ENCODE peak calls at places on chromosomes 6 and 20, in eight cellular contexts. M is activated naive CD4-positive, alpha-beta T cell; G is C1 segment of cervical spinal cord; B is hepatic stellate cell; S is stimulated activated naive CD4-positive, alpha-beta T cell; E is naive thymus-derived CD8-positive, alpha-beta T cell; X is stimulated activated CD4-positive, alpha-beta T cell treated with anti-CD3 and anti-CD28 coated beads, Interleukin-2, amount 100 ng/mL, for 24 hours; I is CD8-positive, alpha-beta memory T cell. C is an unnamed sample.
A peak's percentile ranks its signal among the peaks of the same experiment; 100 is the strongest.

GRCh38 chr20:8642247-8642646 is 426.6 kb upstream of the PLCB4 start:
- DNase-seq in M (no peak), G (no peak), B (no peak), S (no peak), E (no peak), X (no peak), I (no peak), C (no peak)

GRCh38 chr6:16331328-16332174 is 93.2 kb downstream of the GMPR start:
- DNase-seq in M (peak; percentile 16), G (peak; percentile 2), B (peak; percentile 71), S (peak; percentile 23), E (peak; percentile 29), X (peak; percentile 77), I (peak; percentile 68), C (peak; percentile 79)

GRCh38 chr6:33323623-33323948 is 6.0 kb upstream of the ZBTB22 start:
- DNase-seq in M (no peak), G (no peak), B (no peak), S (no peak), E (no peak), X (no peak), I (no peak), C (no peak)

GRCh38 chr6:27608916-27609883 is 136.3 kb upstream of the ZNF184 start:
- DNase-seq in M (no peak), G (no peak), B (no peak), S (no peak), E (no peak), X (no peak), I (no peak), C (no peak)

GRCh38 chr6:145031001-145031400 is 704.3 kb downstream of the EPM2A start:
- DNase-seq in M (no peak), G (no peak), B (no peak), S (no peak), E (no peak), X (no peak), I (no peak), C (no peak)

GRCh38 chr6:109465772-109466171 is 10.2 kb upstream of the MICAL1 start:
- DNase-seq in M (no peak), G (no peak), B (no peak), S (no peak), E (no peak), X (no peak), I (no peak), C (no peak)

GRCh38 chr20:53763707-53764415 is 170.2 kb upstream of the ZNF217 start:
- DNase-seq in M (no peak), G (no peak), B (no peak), S (no peak), E (no peak), X (no peak), I (no peak), C (no peak)

GRCh38 chr6:141153563-141153962 is 979.2 kb upstream of the GJE1 start:
- DNase-seq in M (no peak), G (no peak), B (no peak), S (no peak), E (no peak), X (peak; percentile 30), I (no peak), C (no peak)

GRCh38 chr6:89118931-89119330 is 1.1 kb upstream of the SRSF12 start:
- DNase-seq in M (no peak), G (no peak), B (no peak), S (no peak), E (no peak), X (no peak), I (no peak), C (no peak)

GRCh38 chr20:43971233-43971632 is 56.6 kb downstream of the TOX2 start:
- DNase-seq in M (no peak), G (no peak), B (no peak), S (no peak), E (no peak), X (no peak), I (no peak), C (no peak)

GRCh38 chr6:32973144-32973854 is 4.9 kb downstream of the BRD2 start:
- DNase-seq in M (no peak), G (no peak), B (no peak), S (no peak), E (peak; percentile 77), X (peak; percentile 53), I (peak; percentile 84), C (peak; percentile 30)

GRCh38 chr20:59580208-59580980 is 23.9 kb upstream of the PHACTR3 start:
- DNase-seq in M (no peak), G (no peak), B (no peak), S (no peak), E (no peak), X (no peak), I (no peak), C (no peak)

GRCh38 chr20:59776626-59777320 is 156.7 kb downstream of the SYCP2 start:
- DNase-seq in M (no peak), G (no peak), B (no peak), S (no peak), E (no peak), X (peak; percentile 6), I (no peak), C (no peak)

GRCh38 chr20:17530716-17531536 is at the start of gene BFSP1:
- DNase-seq in M (no peak), G (no peak), B (peak; percentile 53), S (no peak), E (no peak), X (peak; percentile 38), I (peak; percentile 55), C (peak; percentile 60)

GRCh38 chr20:37920270-37920669 is 17.3 kb downstream of the VSTM2L start:
- DNase-seq in M (no peak), G (no peak), B (no peak), S (no peak), E (no peak), X (no peak), I (no peak), C (no peak)

GRCh38 chr6:168307011-168307694 is 12.4 kb downstream of the DACT2 start:
- DNase-seq in M (no peak), G (no peak), B (no peak), S (no peak), E (no peak), X (no peak), I (no peak), C (no peak)

GRCh38 chr20:59242714-59243626 is 57.4 kb upstream of the EDN3 start:
- DNase-seq in M (no peak), G (no peak), B (no peak), S (no peak), E (no peak), X (no peak), I (peak; percentile 56), C (no peak)

GRCh38 chr6:139653136-139653535 is 278.7 kb upstream of the CITED2 start:
- DNase-seq in M (no peak), G (no peak), B (no peak), S (no peak), E (no peak), X (no peak), I (no peak), C (no peak)

GRCh38 chr20:22805219-22805618 is 220.8 kb upstream of the FOXA2 start:
- DNase-seq in M (no peak), G (no peak), B (peak; percentile 38), S (no peak), E (no peak), X (no peak), I (no peak), C (no peak)

GRCh38 chr6:65937982-65938381 is 231.0 kb upstream of the EYS start:
- DNase-seq in M (no peak), G (no peak), B (no peak), S (no peak), E (no peak), X (no peak), I (no peak), C (no peak)

GRCh38 chr6:82951389-82951788 is 114.3 kb downstream of the UBE3D start:
- DNase-seq in M (no peak), G (no peak), B (no peak), S (no peak), E (no peak), X (no peak), I (no peak), C (no peak)

GRCh38 chr6:37705239-37706051 is 7.8 kb upstream of the MDGA1 start:
- DNase-seq in M (peak; percentile 23), G (no peak), B (peak; percentile 93), S (peak; percentile 73), E (peak; percentile 68), X (peak; percentile 72), I (peak; percentile 83), C (peak; percentile 89)

GRCh38 chr20:41072099-41072798 is 43.6 kb downstream of the TOP1 start:
- DNase-seq in M (no peak), G (no peak), B (peak; percentile 50), S (no peak), E (no peak), X (no peak), I (no peak), C (no peak)

GRCh38 chr6:42045538-42046460 is 4.5 kb upstream of the TAF8 start:
- DNase-seq in M (peak; percentile 27), G (no peak), B (peak; percentile 69), S (peak; percentile 78), E (peak; percentile 86), X (peak; percentile 74), I (peak; percentile 86), C (peak; percentile 55)

GRCh38 chr20:63741676-63742380 is 2.3 kb downstream of the SLC2A4RG start:
- DNase-seq in M (no peak), G (no peak), B (no peak), S (no peak), E (no peak), X (no peak), I (no peak), C (peak; percentile 38)

GRCh38 chr6:138817799-138818198 is 21.9 kb downstream of the ECT2L start:
- DNase-seq in M (no peak), G (no peak), B (peak; percentile 49), S (no peak), E (no peak), X (no peak), I (no peak), C (peak; percentile 25)

GRCh38 chr6:19333936-19334335 is 503.2 kb upstream of the ID4 start:
- DNase-seq in M (no peak), G (no peak), B (no peak), S (no peak), E (no peak), X (no peak), I (no peak), C (no peak)

GRCh38 chr20:48142258-48142657 is 357.0 kb upstream of the SULF2 start:
- DNase-seq in M (no peak), G (no peak), B (no peak), S (no peak), E (no peak), X (no peak), I (no peak), C (no peak)

GRCh38 chr20:12023169-12023795 is 105.6 kb downstream of the BTBD3 start:
- DNase-seq in M (no peak), G (no peak), B (no peak), S (no peak), E (no peak), X (no peak), I (no peak), C (peak; percentile 24)

GRCh38 chr20:46959081-46959692 is 64.5 kb downstream of the EYA2 start:
- DNase-seq in M (no peak), G (no peak), B (peak; percentile 82), S (no peak), E (no peak), X (no peak), I (no peak), C (no peak)

C was measured in GM20000.